ENCODE peak calls at places on chromosomes 16 and 17, in five cellular contexts. X, U, V, A and Q are unnamed samples.

GRCh38 chr16:15907863-15908478 is 19.6 kb upstream of the CEP20 start:
- DNase-seq in X (peak), U (no peak), V (peak), A (peak), Q (peak)

GRCh38 chr17:44987194-44987882 is 19.2 kb upstream of the C1QL1 start:
- DNase-seq in X (no peak), U (no peak), V (no peak), A (no peak), Q (no peak)

GRCh38 chr17:77442976-77443742 is 302.4 kb downstream of the SEC14L1 start:
- DNase-seq in X (no peak), U (no peak), V (no peak), A (no peak), Q (no peak)

GRCh38 chr16:56102159-56102798 is 89.0 kb upstream of the GNAO1 start:
- DNase-seq in X (no peak), U (no peak), V (no peak), A (no peak), Q (no peak)

GRCh38 chr16:28326881-28327610 is 34.7 kb downstream of the SBK1 start:
- DNase-seq in X (peak), U (peak), V (peak), A (peak), Q (peak)

GRCh38 chr17:16407911-16408588 is 7.3 kb upstream of the TRPV2 start:
- DNase-seq in X (no peak), U (no peak), V (no peak), A (no peak), Q (peak)

GRCh38 chr17:40307001-40307690 is 1.8 kb upstream of the RARA start:
- DNase-seq in X (no peak), U (no peak), V (no peak), A (no peak), Q (peak)

GRCh38 chr17:61362852-61363600 is 36.6 kb upstream of the TBX2 start:
- DNase-seq in X (no peak), U (no peak), V (no peak), A (no peak), Q (no peak)